ENCODE peak calls at places on chromosome 7, in eight cellular contexts. T, D, U, L, W, I, K and M are unnamed samples.

GRCh38 chr7:78777844-78778243 is 675.6 kb downstream of the MAGI2 start:
- DNase-seq in I (no peak), L (no peak), W (no peak), K (no peak), T (peak; percentile 47), U (no peak), D (no peak), M (no peak)

GRCh38 chr7:98754041-98754479 is 115.8 kb downstream of the TMEM130 start:
- DNase-seq in T (no peak), L (peak; percentile 82), U (no peak), I (no peak), D (no peak), K (no peak), W (no peak), M (peak; percentile 14)

GRCh38 chr7:148747274-148747673 is 48.6 kb downstream of the CUL1 start:
- DNase-seq in U (peak; percentile 21), W (no peak), K (no peak), I (no peak), L (peak; percentile 92), D (no peak), T (no peak), M (no peak)

GRCh38 chr7:64951250-64951848 is 39.5 kb downstream of the ZNF117 start:
- DNase-seq in L (no peak), I (peak; percentile 17), D (no peak), K (no peak), T (peak; percentile 54), U (no peak), W (no peak), M (peak; percentile 74)

GRCh38 chr7:106176414-106177294 is 64.5 kb upstream of the SYPL1 start:
- DNase-seq in D (peak; percentile 86), T (peak; percentile 69), K (peak; percentile 49), W (peak; percentile 75), I (no peak), L (peak; percentile 93), U (peak; percentile 88), M (peak; percentile 83)

GRCh38 chr7:30694218-30694745 is 12.0 kb upstream of the CRHR2 start:
- DNase-seq in L (no peak), K (no peak), W (no peak), U (peak; percentile 80), I (no peak), D (no peak), T (no peak), M (no peak)

GRCh38 chr7:97851725-97852124 is 20.5 kb downstream of the ASNS start:
- DNase-seq in W (no peak), U (no peak), K (no peak), L (no peak), T (peak; percentile 67), I (no peak), D (no peak), M (no peak)

GRCh38 chr7:57388761-57389160 is 61.2 kb upstream of the ZNF716 start:
- DNase-seq in U (no peak), L (no peak), K (no peak), W (no peak), D (no peak), I (no peak), T (no peak), M (no peak)

GRCh38 chr7:52936750-52937149 is 98.7 kb upstream of the POM121L12 start:
- DNase-seq in W (no peak), U (no peak), K (no peak), D (no peak), L (no peak), I (no peak), T (no peak), M (no peak)

GRCh38 chr7:44372560-44373417 is 47.4 kb upstream of the CAMK2B start:
- DNase-seq in D (no peak), K (no peak), L (no peak), W (no peak), I (no peak), T (no peak), U (no peak), M (no peak)

GRCh38 chr7:1668486-1668931 is 1.6 kb upstream of the ELFN1 start:
- DNase-seq in W (no peak), U (peak; percentile 14), T (no peak), D (no peak), L (peak; percentile 58), K (no peak), I (no peak), M (no peak)

GRCh38 chr7:38309555-38309954 is 36.1 kb upstream of the TARP start:
- DNase-seq in K (no peak), W (no peak), U (no peak), L (no peak), I (no peak), D (no peak), T (no peak), M (no peak)

GRCh38 chr7:156576216-156577063 is 64.1 kb upstream of the RNF32 start:
- DNase-seq in U (no peak), K (no peak), W (no peak), I (no peak), L (no peak), D (no peak), T (no peak), M (no peak)

GRCh38 chr7:107047902-107048782 is 3.6 kb downstream of the PRKAR2B start:
- DNase-seq in K (no peak), L (peak; percentile 55), I (no peak), W (no peak), T (peak; percentile 50), U (no peak), D (no peak), M (no peak)